ENCODE peak calls at places on chromosomes 1 and 21, in nine cellular contexts. A is lung, O is foreskin keratinocyte, N is stomach, Q is HepG2, R is tibial nerve, W is neuronal stem cell, F is suprapubic skin, Z is colonic mucosa. G is an unnamed sample. For H3K4me1, the result is how much of the 10 kb centered on the place peaks cover.

GRCh38 chr1:223328566-223328965 is 35.4 kb downstream of the SUSD4 start:
- DNase-seq in R (no peak), Q (no peak), F (no peak), Z (no peak), O (peak), W (no peak), N (no peak), A (no peak), G (no peak)

GRCh38 chr1:180365039-180365438 is 135.0 kb downstream of the LHX4 start:
- DNase-seq in O (no peak), Z (no peak), W (peak), A (no peak), N (no peak), Q (peak), F (no peak), R (no peak), G (no peak)

GRCh38 chr1:153535664-153536585 is at the start of gene S100A6:
- DNase-seq in Q (peak), Z (peak), A (peak), N (peak), R (peak), O (peak), W (no peak), F (peak), G (peak)

GRCh38 chr1:2233997-2234761 is 6.1 kb downstream of the SKI start:
- DNase-seq in F (peak), Z (peak), N (peak), O (peak), R (peak), A (peak), W (no peak), Q (peak), G (peak)

GRCh38 chr1:192756847-192757246 is 52.0 kb upstream of the RGS2 start:
- DNase-seq in R (no peak), W (no peak), O (no peak), A (peak), N (no peak), Q (no peak), F (no peak), Z (no peak), G (no peak)

GRCh38 chr1:107936498-107937481 is 28.2 kb downstream of the VAV3 start:
- DNase-seq in A (peak), Z (no peak), F (peak), Q (no peak), W (peak), O (peak), R (no peak), N (peak), G (no peak)

GRCh38 chr1:22753396-22754083 is 42.9 kb downstream of the EPHB2 start:
- DNase-seq in W (no peak), Z (no peak), R (peak), O (no peak), N (no peak), F (no peak), A (no peak), Q (no peak), G (no peak)

GRCh38 chr1:233635765-233636502 is 22.0 kb downstream of the KCNK1 start:
- DNase-seq in W (no peak), Z (no peak), O (no peak), A (no peak), N (peak), R (no peak), F (no peak), Q (no peak), G (no peak)

GRCh38 chr1:212545941-212546638 is 62.5 kb upstream of the ATF3 start:
- DNase-seq in Q (no peak), A (no peak), W (no peak), Z (no peak), O (no peak), N (no peak), R (peak), F (peak), G (no peak)

GRCh38 chr1:201385299-201385891 is 7.9 kb upstream of the TNNT2 start:
- DNase-seq in Q (peak), F (no peak), O (peak), Z (peak), R (peak), N (peak), A (peak), W (no peak), G (no peak)

GRCh38 chr1:202159534-202160371 is 649 bp downstream of the PTPN7 start:
- DNase-seq in Z (peak), O (no peak), R (no peak), F (no peak), W (no peak), Q (no peak), N (no peak), A (no peak), G (no peak)

GRCh38 chr1:172990598-172991215 is 60.0 kb downstream of the TNFSF18 start:
- DNase-seq in N (no peak), O (no peak), Q (no peak), Z (no peak), R (no peak), W (no peak), A (no peak), F (no peak), G (no peak)

GRCh38 chr1:74652711-74653131 is 20.9 kb downstream of the ERICH3 start:
- DNase-seq in W (no peak), O (peak), R (no peak), A (no peak), F (no peak), Z (no peak), N (no peak), Q (no peak), G (no peak)

GRCh38 chr1:177631770-177632169 is 338.1 kb downstream of the SEC16B start:
- DNase-seq in W (no peak), N (no peak), A (no peak), Z (no peak), R (no peak), Q (no peak), F (no peak), O (no peak), G (no peak)

GRCh38 chr1:66747500-66747899 is 4.8 kb upstream of the DYNLT5 start:
- DNase-seq in O (no peak), N (no peak), W (no peak), R (no peak), Q (no peak), Z (no peak), A (no peak), F (no peak), G (no peak)

GRCh38 chr1:173477286-173478098 is at the start of gene PRDX6:
- DNase-seq in W (peak), Z (peak), N (peak), R (peak), O (peak), A (peak), Q (peak), F (peak), G (peak)

GRCh38 chr1:46520063-46520911 is 30.7 kb downstream of the DMBX1 start:
- DNase-seq in A (peak), R (no peak), Z (no peak), O (peak), W (peak), N (no peak), F (no peak), Q (peak), G (no peak)

GRCh38 chr1:211705439-211706205 is 30.2 kb upstream of the NEK2 start:
- DNase-seq in Q (no peak), W (no peak), O (peak), A (no peak), N (no peak), R (no peak), Z (no peak), F (no peak), G (no peak)

GRCh38 chr21:27480841-27481261 is 514.0 kb upstream of the ADAMTS5 start:
- DNase-seq in O (peak), W (no peak), N (no peak), F (no peak), R (no peak), Z (no peak), Q (no peak), A (no peak), G (no peak)

GRCh38 chr1:56494306-56494705 is 85.1 kb downstream of the PLPP3 start:
- DNase-seq in R (no peak), A (no peak), W (no peak), Z (no peak), F (no peak), N (no peak), Q (peak), O (no peak), G (no peak)

GRCh38 chr1:230270940-230271325 is 155.2 kb downstream of the PGBD5 start:
- DNase-seq in N (no peak), R (no peak), Q (no peak), O (no peak), Z (no peak), F (peak), W (no peak), A (no peak), G (no peak)

GRCh38 chr1:57353589-57353988 is 70.3 kb downstream of the DAB1 start:
- DNase-seq in A (no peak), W (no peak), Z (no peak), F (no peak), R (no peak), N (no peak), O (peak), Q (no peak), G (no peak)

GRCh38 chr1:223720987-223721591 is 8.8 kb downstream of the CAPN2 start:
- DNase-seq in Z (peak), O (no peak), A (peak), Q (no peak), N (peak), W (no peak), F (no peak), R (no peak), G (no peak)

GRCh38 chr1:41073971-41074370 is 52.4 kb upstream of the SLFNL1 start:
- DNase-seq in W (no peak), R (no peak), Q (no peak), A (no peak), Z (no peak), N (no peak), F (no peak), O (peak), G (no peak)

GRCh38 chr1:234925440-234926251 is 203.0 kb downstream of the TOMM20 start:
- DNase-seq in R (no peak), F (no peak), A (no peak), Z (peak), N (no peak), O (peak), Q (peak), W (no peak), G (no peak)

GRCh38 chr1:218257371-218257770 is 27.7 kb upstream of the RRP15 start:
- DNase-seq in R (no peak), Z (no peak), O (no peak), N (no peak), A (no peak), Q (no peak), W (no peak), F (no peak), G (no peak)

GRCh38 chr1:177898377-177898648 is 71.5 kb downstream of the SEC16B start:
- DNase-seq in Z (no peak), W (no peak), Q (no peak), O (no peak), F (no peak), R (no peak), N (no peak), A (no peak), G (no peak)

GRCh38 chr1:3021801-3022401 is 634 bp downstream of the ACTRT2 start:
- DNase-seq in A (no peak), O (no peak), Q (no peak), F (no peak), Z (no peak), N (no peak), R (no peak), W (no peak), G (no peak)

GRCh38 chr21:43864806-43865470 is at the start of gene AGPAT3:
- DNase-seq in N (no peak), A (no peak), Z (no peak), Q (no peak), R (no peak), F (no peak), O (no peak), W (no peak), G (no peak)

GRCh38 chr1:206469933-206470691 is at the start of gene IKBKE:
- DNase-seq in O (peak), A (peak), Z (peak), W (no peak), N (peak), Q (peak), R (peak), F (no peak), G (no peak)

GRCh38 chr1:33903210-33903589 is 39.3 kb downstream of the HMGB4 start:
- DNase-seq in F (no peak), A (no peak), Z (no peak), N (no peak), R (no peak), O (no peak), Q (no peak), W (no peak), G (no peak)

GRCh38 chr21:26843912-26844257 is 1.3 kb downstream of the ADAMTS1 start:
- DNase-seq in W (peak), N (no peak), Z (no peak), Q (no peak), F (no peak), A (no peak), R (no peak), O (peak), G (no peak)

GRCh38 chr1:27504588-27505419 is 14.8 kb upstream of the WASF2 start:
- DNase-seq in W (no peak), Z (peak), O (peak), F (peak), A (no peak), N (peak), Q (peak), R (peak), G (no peak)

GRCh38 chr1:27506703-27507102 is 16.7 kb upstream of the WASF2 start:
- DNase-seq in A (no peak), Q (no peak), R (no peak), N (no peak), Z (no peak), W (no peak), O (no peak), F (no peak), G (no peak)

GRCh38 chr1:27505420-27505680 is 15.4 kb upstream of the WASF2 start:
- DNase-seq in Z (no peak), Q (no peak), R (no peak), N (no peak), F (no peak), W (no peak), A (no peak), O (no peak), G (no peak)

GRCh38 chr1:27503961-27504587 is 14.1 kb upstream of the WASF2 start:
- DNase-seq in Z (no peak), Q (no peak), R (no peak), N (no peak), F (no peak), A (no peak), O (no peak), W (no peak), G (no peak)

GRCh38 chr1:27503033-27503432 is 13.1 kb upstream of the WASF2 start:
- DNase-seq in O (no peak), Q (no peak), R (no peak), F (no peak), Z (no peak), A (no peak), N (no peak), W (no peak), G (no peak)
- H3K27ac ChIP-seq in O (no peak), Q (no peak), R (peak), F (no peak), Z (no peak), A (peak), N (no peak), W (no peak), G (no peak)

DNA sequence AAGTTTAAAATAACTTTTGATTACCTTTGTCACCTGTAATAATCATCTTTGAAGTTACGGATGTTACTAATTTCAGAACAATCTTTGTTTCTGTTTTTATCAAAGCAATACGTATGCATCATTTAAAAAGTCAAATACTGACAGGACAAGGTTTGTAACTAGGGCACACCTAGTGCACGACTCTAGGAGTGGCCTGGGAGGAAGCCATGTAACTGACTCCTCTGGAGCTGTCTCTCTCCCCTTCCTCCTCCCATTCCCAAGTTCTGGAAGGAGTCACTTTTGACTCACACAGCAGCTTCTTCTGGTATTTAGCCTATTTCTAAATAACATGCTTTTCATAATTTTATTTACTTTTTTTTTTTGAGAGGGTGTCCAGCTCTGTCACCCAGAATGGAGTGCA is 11.8 kb upstream of the RAP1GAP start:
- DNase-seq in N (no peak), W (no peak), Q (no peak), R (no peak), Z (no peak), A (no peak), F (no peak), O (no peak), G (no peak)
- H3K4me1 ChIP-seq in N (under half), W (under half), Q (under half), R (under half), Z (under half), A (under half), F (under half), O (under half), G (under half)

GRCh38 chr1:116971481-116971880 is 30.1 kb upstream of the CD101 start:
- DNase-seq in R (no peak), O (no peak), Q (no peak), Z (no peak), N (no peak), F (no peak), W (no peak), A (no peak), G (no peak)

GRCh38 chr1:116972676-116973035 is 28.9 kb upstream of the CD101 start:
- DNase-seq in O (peak), A (no peak), F (no peak), N (no peak), Z (no peak), W (no peak), Q (no peak), R (no peak), G (no peak)

GRCh38 chr1:116968724-116969123 is 32.8 kb upstream of the CD101 start:
- DNase-seq in F (no peak), Z (no peak), R (no peak), N (no peak), Q (no peak), A (no peak), O (no peak), W (no peak), G (no peak)

GRCh38 chr1:116966791-116967190 is 34.8 kb upstream of the CD101 start:
- DNase-seq in A (no peak), Q (no peak), Z (no peak), W (no peak), R (no peak), O (no peak), F (no peak), N (no peak), G (no peak)

GRCh38 chr1:116971965-116972675 is 29.4 kb upstream of the CD101 start:
- DNase-seq in F (no peak), Z (no peak), N (no peak), O (peak), A (no peak), W (no peak), R (no peak), Q (no peak), G (no peak)
- H3K27ac ChIP-seq in F (no peak), Z (no peak), N (no peak), O (no peak), A (no peak), W (no peak), R (no peak), Q (no peak), G (peak)

GRCh38 chr21:15820327-15820726 is 90.5 kb downstream of the USP25 start:
- DNase-seq in F (no peak), A (no peak), W (no peak), O (no peak), Z (no peak), R (no peak), Q (no peak), N (no peak), G (no peak)
- H3K4me1 ChIP-seq in F (under half), A (under half), W (under half), O (under half), Z (under half), R (under half), Q (under half), N (under half), G (under half)

DNA sequence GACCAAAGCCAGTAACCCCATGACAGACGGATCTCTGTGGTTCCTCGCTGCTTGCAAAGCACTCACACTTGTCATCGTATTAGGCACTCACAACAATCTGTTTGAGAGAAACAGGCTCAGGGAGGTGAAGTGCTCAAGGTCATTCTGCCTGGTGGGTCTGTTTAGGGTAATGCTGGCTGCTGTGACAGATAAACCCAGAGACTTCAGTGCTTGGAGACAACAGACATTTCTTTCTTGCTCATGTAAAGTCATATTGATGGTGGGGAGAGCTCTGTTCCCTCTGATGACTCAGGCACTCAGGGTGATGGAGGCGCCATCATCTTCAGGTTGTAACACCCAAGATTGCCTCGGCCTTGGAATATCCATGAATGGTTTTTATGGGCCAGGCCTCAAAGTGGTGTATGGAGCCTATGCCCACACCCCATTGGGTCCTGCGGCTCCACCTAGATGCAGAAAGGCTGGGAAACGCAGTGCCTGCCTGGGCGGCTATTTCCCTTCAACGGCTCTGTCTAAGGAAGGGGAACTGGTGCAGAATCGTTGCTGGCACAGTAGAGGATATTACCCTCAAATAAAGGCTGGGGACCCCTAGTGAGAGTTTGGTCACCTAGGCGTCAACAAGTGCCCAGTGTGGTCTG is 71.6 kb upstream of the SELENON start:
- DNase-seq in F (no peak), Z (no peak), Q (no peak), A (no peak), R (no peak), O (no peak), W (no peak), N (no peak), G (no peak)
- H3K27ac ChIP-seq in F (no peak), Z (peak), Q (no peak), A (no peak), R (peak), O (no peak), W (no peak), N (peak), G (peak)

DNA sequence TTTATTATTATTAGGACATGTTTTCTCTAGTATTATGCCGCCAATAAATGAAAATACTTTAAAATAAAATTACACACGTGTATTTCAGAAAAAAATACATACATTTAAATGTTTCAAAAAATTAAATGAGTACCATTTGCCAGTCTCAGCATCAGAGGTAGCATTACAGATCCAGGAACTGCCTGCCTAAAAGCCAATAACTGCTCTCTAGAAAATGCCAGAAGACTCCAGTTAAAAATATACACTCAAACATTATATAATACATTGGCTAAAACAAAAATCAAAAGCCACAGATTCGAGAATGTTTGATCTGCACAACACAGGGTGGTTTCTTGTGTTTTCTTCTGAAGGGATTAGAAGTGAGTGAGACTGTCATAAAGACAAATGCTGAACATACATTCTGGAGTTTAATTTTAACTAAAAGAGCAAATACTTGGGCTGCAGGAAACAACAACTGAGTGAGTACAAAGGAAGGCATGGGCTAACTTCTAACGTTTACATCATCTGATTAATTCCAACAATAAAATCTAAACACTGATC is 105.5 kb downstream of the RERE start:
- DNase-seq in O (no peak), R (no peak), F (no peak), W (no peak), Q (peak), A (no peak), N (no peak), Z (no peak), G (no peak)
- H3K4me1 ChIP-seq in O (under half), R (under half), F (under half), W (under half), Q (half or more), A (under half), N (under half), Z (under half), G (under half)

DNA sequence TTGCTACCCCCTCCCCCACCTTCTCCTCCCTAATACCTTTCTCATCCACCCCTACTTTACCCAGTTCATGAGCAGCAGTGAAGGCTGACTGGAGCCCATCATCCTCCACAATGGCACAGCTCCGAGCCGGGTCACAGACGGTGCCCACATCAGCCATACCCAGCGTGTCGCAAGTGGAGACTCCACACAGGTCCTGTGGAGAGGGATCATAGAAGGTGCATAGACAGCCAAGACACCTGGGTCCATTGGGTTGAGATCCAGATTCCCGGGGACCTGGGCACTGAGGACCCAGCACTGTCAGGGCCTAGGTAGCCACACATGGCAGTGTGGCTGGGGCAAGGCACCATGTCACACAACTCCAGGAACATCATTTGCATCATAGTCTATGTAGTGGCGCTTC is 2.7 kb downstream of the ADAMTS4 start:
- DNase-seq in N (no peak), A (no peak), Q (no peak), Z (no peak), R (no peak), F (no peak), O (no peak), W (no peak), G (no peak)
- H3K27ac ChIP-seq in N (no peak), A (no peak), Q (no peak), Z (no peak), R (peak), F (peak), O (no peak), W (no peak), G (no peak)